ENCODE peak calls at places on chromosome 10, in eight cellular contexts. S is GM23338, D is MM.1S, U is GM23248, N is PC-3, T is OCI-LY7, A is hepatocyte, C is SK-N-SH. L is an unnamed sample. For H3K4me1, the result is how much of the 10 kb centered on the place peaks cover.

GRCh38 chr10:116669832-116670644 is 49.3 kb downstream of the PNLIPRP2 start:
- DNase-seq in S (peak), D (no peak), U (peak), N (no peak), T (no peak), A (peak), C (peak), L (no peak)

GRCh38 chr10:79404231-79404609 is 41.2 kb downstream of the ZCCHC24 start:
- DNase-seq in S (peak), D (no peak), U (peak), N (peak), T (no peak), A (peak), C (no peak), L (no peak)

GRCh38 chr10:80289451-80290287 is at the start of gene MAT1A:
- DNase-seq in S (peak), D (no peak), U (peak), N (no peak), T (no peak), A (peak), C (no peak), L (peak)

GRCh38 chr10:117167346-117168134 is 29.5 kb upstream of the VAX1 start:
- DNase-seq in S (no peak), D (no peak), U (no peak), N (no peak), T (no peak), A (no peak), C (no peak), L (no peak)

GRCh38 chr10:119768455-119769094 is 42.7 kb downstream of the INPP5F start:
- DNase-seq in S (no peak), D (no peak), U (peak), N (no peak), T (no peak), A (no peak), C (no peak), L (no peak)

GRCh38 chr10:48881937-48882336 is 57.7 kb downstream of the LRRC18 start:
- DNase-seq in S (no peak), D (no peak), U (no peak), N (no peak), T (no peak), A (no peak), C (no peak), L (no peak)

GRCh38 chr10:73003822-73004221 is 49.2 kb upstream of the PLA2G12B start:
- DNase-seq in S (no peak), D (no peak), U (no peak), N (no peak), T (no peak), A (no peak), C (no peak), L (no peak)

GRCh38 chr10:58414270-58415041 is 29.2 kb downstream of the TFAM start:
- DNase-seq in S (peak), D (peak), U (peak), N (peak), T (no peak), A (peak), C (peak), L (no peak)

GRCh38 chr10:69323622-69324021 is 45.3 kb downstream of the HK1 start:
- DNase-seq in S (no peak), D (no peak), U (no peak), N (no peak), T (no peak), A (no peak), C (no peak), L (no peak)

GRCh38 chr10:69320521-69320920 is 42.2 kb downstream of the HK1 start:
- DNase-seq in S (no peak), D (no peak), U (no peak), N (no peak), T (no peak), A (no peak), C (no peak), L (no peak)

GRCh38 chr10:69321037-69321715 is 42.9 kb downstream of the HK1 start:
- DNase-seq in S (no peak), D (no peak), U (peak), N (no peak), T (no peak), A (no peak), C (no peak), L (no peak)

GRCh38 chr10:69319911-69320316 is 41.6 kb downstream of the HK1 start:
- DNase-seq in S (no peak), D (no peak), U (no peak), N (peak), T (no peak), A (no peak), C (peak), L (no peak)

DNA sequence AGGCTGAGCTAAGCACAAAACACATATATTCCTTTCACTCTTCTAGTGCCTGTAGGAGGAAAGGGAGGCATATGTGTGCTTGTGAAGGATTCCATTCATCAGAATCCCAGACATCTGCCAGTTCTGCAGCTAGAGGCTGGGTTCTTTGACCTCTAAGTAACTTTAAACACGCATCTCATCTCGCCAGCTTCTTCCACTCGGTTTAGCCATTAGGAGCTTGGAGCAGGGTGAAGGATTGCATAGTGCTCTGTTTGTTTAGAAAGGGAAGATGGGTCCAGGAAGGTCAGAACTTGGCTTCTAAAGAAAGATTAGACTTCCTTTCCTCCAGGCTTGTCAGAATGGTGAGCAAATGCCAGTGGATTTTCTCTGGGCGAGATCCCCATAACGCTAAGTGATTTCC is 43.6 kb downstream of the HK1 start:
- DNase-seq in S (no peak), D (no peak), U (no peak), N (no peak), T (no peak), A (no peak), C (no peak), L (no peak)
- H3K4me1 ChIP-seq in S (half or more), D (under half), U (under half), N (under half), T (under half), A (under half), C (under half), L (under half)

GRCh38 chr10:113441871-113442270 is 111.0 kb upstream of the HABP2 start:
- DNase-seq in S (no peak), D (no peak), U (no peak), N (no peak), T (no peak), A (no peak), C (no peak), L (no peak)
- TF ChIP-seq EZH2phosphoT487 in S (no peak), D (no peak), U (no peak), N (no peak), T (no peak), A (no peak), C (no peak), L (no peak)

GRCh38 chr10:123906884-123907652 is 15.5 kb upstream of the CPXM2 start:
- DNase-seq in S (no peak), D (no peak), U (no peak), N (no peak), T (no peak), A (no peak), C (no peak), L (no peak)

GRCh38 chr10:123901621-123902020 is 10.0 kb upstream of the CPXM2 start:
- DNase-seq in S (no peak), D (no peak), U (no peak), N (no peak), T (no peak), A (no peak), C (no peak), L (peak)

GRCh38 chr10:123908379-123908778 is 16.8 kb upstream of the CPXM2 start:
- DNase-seq in S (no peak), D (no peak), U (no peak), N (no peak), T (no peak), A (no peak), C (no peak), L (no peak)

GRCh38 chr10:123909866-123910265 is 18.3 kb upstream of the CPXM2 start:
- DNase-seq in S (no peak), D (no peak), U (no peak), N (no peak), T (no peak), A (no peak), C (no peak), L (no peak)

GRCh38 chr10:123904834-123905409 is 13.3 kb upstream of the CPXM2 start:
- DNase-seq in S (peak), D (no peak), U (no peak), N (no peak), T (no peak), A (no peak), C (no peak), L (no peak)
- H3K4me1 ChIP-seq in S (under half), D (under half), U (under half), N (under half), T (under half), A (under half), C (under half), L (under half)

DNA sequence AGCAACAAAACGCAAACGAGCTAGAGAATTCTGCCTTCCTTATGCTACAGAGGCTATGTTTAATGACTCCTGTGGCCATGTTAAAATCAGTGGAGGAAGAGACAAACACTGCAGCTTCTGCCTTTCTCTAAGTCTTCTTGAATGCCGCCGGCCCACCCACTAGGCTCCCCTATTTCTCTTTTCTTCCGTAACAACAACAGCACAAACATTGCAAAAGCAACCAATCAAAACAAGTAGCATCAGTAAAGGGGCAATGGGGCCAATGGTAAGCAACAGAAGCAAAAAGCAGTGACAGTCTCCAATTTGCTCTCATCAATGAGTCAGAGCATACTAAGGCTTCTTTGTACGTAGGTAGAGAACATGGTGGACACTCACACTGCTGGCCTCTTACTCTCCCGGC is 26.8 kb downstream of the DNAJC1 start:
- DNase-seq in S (peak), D (no peak), U (no peak), N (no peak), T (no peak), A (no peak), C (no peak), L (no peak)
- TF ChIP-seq EZH2phosphoT487 in S (no peak), D (no peak), U (no peak), N (no peak), T (no peak), A (no peak), C (no peak), L (no peak)

GRCh38 chr10:128976886-128977285 is 490.2 kb upstream of the MGMT start:
- DNase-seq in S (no peak), D (no peak), U (no peak), N (no peak), T (no peak), A (no peak), C (no peak), L (no peak)

GRCh38 chr10:128979405-128979804 is 487.6 kb upstream of the MGMT start:
- DNase-seq in S (no peak), D (no peak), U (no peak), N (no peak), T (no peak), A (no peak), C (no peak), L (no peak)

GRCh38 chr10:128978211-128978610 is 488.8 kb upstream of the MGMT start:
- DNase-seq in S (no peak), D (no peak), U (no peak), N (no peak), T (no peak), A (no peak), C (no peak), L (no peak)

GRCh38 chr10:128985036-128985435 is 482.0 kb upstream of the MGMT start:
- DNase-seq in S (no peak), D (no peak), U (no peak), N (no peak), T (no peak), A (no peak), C (no peak), L (no peak)

GRCh38 chr10:128982179-128982915 is 484.7 kb upstream of the MGMT start:
- DNase-seq in S (no peak), D (no peak), U (no peak), N (no peak), T (no peak), A (no peak), C (no peak), L (no peak)
- H3K4me1 ChIP-seq in S (under half), D (under half), U (under half), N (under half), T (under half), A (under half), C (under half), L (under half)

GRCh38 chr10:51389415-51390342 is 309.7 kb downstream of the CSTF2T start:
- DNase-seq in S (peak), D (peak), U (peak), N (peak), T (peak), A (peak), C (peak), L (peak)
- TF ChIP-seq EZH2phosphoT487 in S (no peak), D (no peak), U (no peak), N (no peak), T (no peak), A (no peak), C (no peak), L (no peak)

DNA sequence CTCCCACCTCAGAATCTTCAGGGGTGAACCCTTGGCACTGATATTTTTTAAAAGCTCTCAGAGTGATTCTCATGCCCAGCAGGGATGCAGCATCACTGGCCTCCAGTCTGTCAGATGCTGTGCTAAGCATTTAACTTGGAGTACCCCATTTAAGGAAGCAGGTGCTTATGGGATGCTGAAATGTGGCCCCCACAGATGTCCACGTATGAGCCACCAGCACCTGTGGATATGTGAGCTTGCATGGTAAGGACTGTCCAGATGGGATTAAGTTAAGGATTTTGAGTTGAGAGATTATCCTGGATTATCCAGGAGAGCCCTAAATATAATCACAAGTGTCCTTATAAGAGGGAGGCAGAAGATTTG is 17.7 kb downstream of the CHST3 start:
- DNase-seq in S (no peak), D (no peak), U (no peak), N (no peak), T (no peak), A (no peak), C (no peak), L (no peak)
- H3K4me1 ChIP-seq in S (under half), D (under half), U (half or more), N (under half), T (under half), A (under half), C (under half), L (under half)